ENCODE peak calls at places on chromosomes 3 and 15, in six cellular contexts. Q is BE2C, A is NCI-H2081 treated with DMSO at 0.1 percent for 48 hours, O is iPS DF 6.9, G is SHP77, N is uterus. D is an unnamed sample.

GRCh38 chr15:74432968-74433591 is 678 bp downstream of the SEMA7A start:
- DNase-seq in O (no peak), A (no peak), Q (no peak), N (no peak), G (no peak), D (no peak)

GRCh38 chr3:171532294-171532693 is 72.1 kb upstream of the TNIK start:
- DNase-seq in G (no peak), A (no peak), Q (no peak), O (no peak), N (no peak), D (no peak)

GRCh38 chr15:72168131-72168825 is 29.3 kb downstream of the GRAMD2A start:
- DNase-seq in N (no peak), G (no peak), Q (no peak), O (no peak), A (no peak), D (peak; percentile 39)

GRCh38 chr3:159185443-159186050 is 383.7 kb downstream of the MFSD1 start:
- DNase-seq in A (no peak), Q (no peak), O (no peak), N (no peak), G (no peak), D (no peak)

GRCh38 chr15:45276851-45277250 is 24.8 kb downstream of the SLC28A2 start:
- DNase-seq in Q (no peak), G (peak; percentile 13), O (no peak), N (no peak), A (peak; percentile 66), D (peak; percentile 43)

GRCh38 chr3:16147226-16147625 is 27.3 kb upstream of the GALNT15 start:
- DNase-seq in O (no peak), N (no peak), Q (no peak), A (no peak), G (no peak), D (peak; percentile 55)

GRCh38 chr3:183180105-183180763 is 17.7 kb upstream of the LAMP3 start:
- DNase-seq in G (no peak), A (no peak), N (no peak), Q (no peak), O (no peak), D (no peak)

GRCh38 chr15:62211348-62211747 is 46.3 kb upstream of the C2CD4B start:
- DNase-seq in A (no peak), N (no peak), G (no peak), Q (no peak), O (no peak), D (no peak)

GRCh38 chr15:27358751-27359434 is 387.9 kb downstream of the GABRG3 start:
- DNase-seq in G (no peak), Q (peak; percentile 75), A (no peak), O (peak; percentile 27), N (no peak), D (no peak)

GRCh38 chr15:98800437-98801233 is 152.3 kb downstream of the IGF1R start:
- DNase-seq in G (peak; percentile 65), A (peak; percentile 44), O (peak; percentile 54), N (peak; percentile 58), Q (peak; percentile 46), D (peak; percentile 84)

GRCh38 chr3:38003371-38003816 is 12.8 kb downstream of the VILL start:
- DNase-seq in G (peak; percentile 40), N (peak; percentile 75), A (no peak), O (no peak), Q (peak; percentile 45), D (no peak)

GRCh38 chr3:180382781-180383180 is 219.2 kb upstream of the TTC14 start:
- DNase-seq in G (no peak), A (no peak), N (no peak), Q (no peak), O (no peak), D (no peak)

GRCh38 chr3:189001559-189001958 is 170.2 kb upstream of the TPRG1 start:
- DNase-seq in Q (no peak), G (no peak), N (no peak), A (no peak), O (no peak), D (peak; percentile 72)

GRCh38 chr3:189622629-189623028 is 8.6 kb upstream of the TP63 start:
- DNase-seq in O (no peak), Q (no peak), G (no peak), A (no peak), N (no peak), D (no peak)

GRCh38 chr15:22939652-22940061 is 40.5 kb downstream of the CYFIP1 start:
- DNase-seq in A (no peak), Q (no peak), G (no peak), N (no peak), O (no peak), D (no peak)

GRCh38 chr3:136787226-136787793 is 31.6 kb upstream of the SLC35G2 start:
- DNase-seq in G (no peak), O (no peak), N (no peak), Q (no peak), A (no peak), D (peak; percentile 23)

GRCh38 chr3:114846779-114847178 is 300.3 kb downstream of the ZBTB20 start:
- DNase-seq in N (no peak), A (no peak), G (no peak), O (no peak), Q (no peak), D (no peak)

GRCh38 chr3:170735821-170736220 is 134.2 kb downstream of the RPL22L1 start:
- DNase-seq in Q (no peak), G (no peak), O (no peak), N (no peak), A (no peak), D (no peak)

GRCh38 chr15:66593219-66593780 is 27.5 kb upstream of the LCTL start:
- DNase-seq in G (no peak), O (no peak), Q (no peak), A (no peak), N (no peak), D (no peak)

GRCh38 chr3:156628095-156628690 is 46.2 kb upstream of the TIPARP start:
- DNase-seq in G (no peak), Q (no peak), N (no peak), A (no peak), O (no peak), D (peak; percentile 79)

GRCh38 chr3:185430375-185430774 is 67.4 kb downstream of the MAP3K13 start:
- DNase-seq in Q (no peak), G (no peak), N (no peak), O (no peak), A (no peak), D (no peak)

GRCh38 chr3:83729576-83729975 is 1229.2 kb upstream of the CADM2 start:
- DNase-seq in G (no peak), A (no peak), O (no peak), N (no peak), Q (no peak), D (no peak)

GRCh38 chr15:82063055-82063454 is 17.2 kb upstream of the MEX3B start:
- DNase-seq in N (no peak), Q (no peak), O (no peak), G (no peak), A (no peak), D (no peak)

GRCh38 chr3:110568246-110568645 is 503.4 kb upstream of the NECTIN3 start:
- DNase-seq in A (no peak), Q (no peak), O (no peak), G (no peak), N (no peak), D (peak; percentile 93)

GRCh38 chr15:67690936-67691335 is 134.4 kb upstream of the SKOR1 start:
- DNase-seq in Q (no peak), O (no peak), G (peak; percentile 47), A (no peak), N (no peak), D (peak; percentile 86)

GRCh38 chr3:8554725-8555621 is 53.4 kb downstream of the LMCD1 start:
- DNase-seq in N (peak; percentile 56), A (no peak), G (no peak), O (no peak), Q (peak; percentile 53), D (peak; percentile 17)

GRCh38 chr15:74036271-74037170 is 42.0 kb downstream of the PML start:
- DNase-seq in O (peak; percentile 58), Q (peak; percentile 79), N (peak; percentile 78), G (peak; percentile 50), A (no peak), D (peak; percentile 48)

D was measured in renal cortical epithelial cell.